ENCODE peak calls at places on chromosomes 4 and X, in nine cellular contexts. One of them, this sample, is unnamed.

GRCh38 chr4:142516686-142517145 is 329.4 kb downstream of the INPP4B start:
- DNase-seq in dorsolateral prefrontal cortex: no peak
- DNase-seq in sigmoid colon: no peak
- DNase-seq in cardiac muscle cell: peak; percentile 55
- DNase-seq in neural progenitor cell: peak; percentile 5
- DNase-seq in fibroblast of lung: peak; percentile 89
- DNase-seq in foreskin keratinocyte: peak; percentile 82
- DNase-seq in psoas muscle: no peak
- DNase-seq in mammary epithelial cell: peak; percentile 55
- DNase-seq in this sample: peak; percentile 30

GRCh38 chr4:168028568-168028967 is 63.8 kb upstream of the ANXA10 start:
- DNase-seq in sigmoid colon: no peak
- DNase-seq in fibroblast of lung: peak; percentile 7
- DNase-seq in neural progenitor cell: no peak
- DNase-seq in mammary epithelial cell: peak; percentile 35
- DNase-seq in cardiac muscle cell: peak; percentile 24
- DNase-seq in dorsolateral prefrontal cortex: no peak
- DNase-seq in foreskin keratinocyte: no peak
- DNase-seq in psoas muscle: no peak
- DNase-seq in this sample: no peak

GRCh38 chr4:114163051-114163450 is 183.6 kb upstream of the ARSJ start:
- DNase-seq in dorsolateral prefrontal cortex: no peak
- DNase-seq in fibroblast of lung: no peak
- DNase-seq in foreskin keratinocyte: no peak
- DNase-seq in mammary epithelial cell: no peak
- DNase-seq in psoas muscle: no peak
- DNase-seq in cardiac muscle cell: no peak
- DNase-seq in sigmoid colon: no peak
- DNase-seq in neural progenitor cell: no peak
- DNase-seq in this sample: no peak

GRCh38 chrX:55057691-55058249 is 17.1 kb upstream of the PAGE2B start:
- DNase-seq in dorsolateral prefrontal cortex: no peak
- DNase-seq in foreskin keratinocyte: no peak
- DNase-seq in cardiac muscle cell: peak; percentile 54
- DNase-seq in fibroblast of lung: peak; percentile 12
- DNase-seq in neural progenitor cell: peak; percentile 26
- DNase-seq in psoas muscle: no peak
- DNase-seq in mammary epithelial cell: peak; percentile 9
- DNase-seq in sigmoid colon: no peak
- DNase-seq in this sample: peak; percentile 6

GRCh38 chr4:181372014-181372413 is 871.2 kb upstream of the TENM3 start:
- DNase-seq in mammary epithelial cell: no peak
- DNase-seq in sigmoid colon: no peak
- DNase-seq in cardiac muscle cell: no peak
- DNase-seq in psoas muscle: no peak
- DNase-seq in fibroblast of lung: no peak
- DNase-seq in neural progenitor cell: peak; percentile 31
- DNase-seq in foreskin keratinocyte: no peak
- DNase-seq in dorsolateral prefrontal cortex: no peak
- DNase-seq in this sample: no peak

GRCh38 chr4:169238445-169238844 is 32.3 kb downstream of the SH3RF1 start:
- DNase-seq in fibroblast of lung: peak; percentile 71
- DNase-seq in foreskin keratinocyte: no peak
- DNase-seq in neural progenitor cell: no peak
- DNase-seq in cardiac muscle cell: peak; percentile 52
- DNase-seq in mammary epithelial cell: peak; percentile 51
- DNase-seq in psoas muscle: no peak
- DNase-seq in sigmoid colon: no peak
- DNase-seq in dorsolateral prefrontal cortex: no peak
- DNase-seq in this sample: no peak

GRCh38 chrX:70461026-70461425 is 16.4 kb downstream of the DLG3 start:
- DNase-seq in psoas muscle: no peak
- DNase-seq in mammary epithelial cell: no peak
- DNase-seq in cardiac muscle cell: no peak
- DNase-seq in neural progenitor cell: no peak
- DNase-seq in dorsolateral prefrontal cortex: no peak
- DNase-seq in foreskin keratinocyte: no peak
- DNase-seq in fibroblast of lung: no peak
- DNase-seq in sigmoid colon: no peak
- DNase-seq in this sample: no peak

GRCh38 chr4:107376293-107376692 is 340.2 kb upstream of the DKK2 start:
- DNase-seq in foreskin keratinocyte: no peak
- DNase-seq in mammary epithelial cell: no peak
- DNase-seq in fibroblast of lung: no peak
- DNase-seq in cardiac muscle cell: no peak
- DNase-seq in psoas muscle: no peak
- DNase-seq in neural progenitor cell: no peak
- DNase-seq in dorsolateral prefrontal cortex: no peak
- DNase-seq in sigmoid colon: no peak
- DNase-seq in this sample: no peak

GRCh38 chr4:101020956-101021355 is 326.4 kb downstream of the PPP3CA start:
- DNase-seq in psoas muscle: no peak
- DNase-seq in sigmoid colon: no peak
- DNase-seq in fibroblast of lung: peak; percentile 81
- DNase-seq in neural progenitor cell: no peak
- DNase-seq in mammary epithelial cell: peak; percentile 66
- DNase-seq in foreskin keratinocyte: peak; percentile 58
- DNase-seq in cardiac muscle cell: peak; percentile 74
- DNase-seq in dorsolateral prefrontal cortex: no peak
- DNase-seq in this sample: peak; percentile 38

GRCh38 chr4:189202869-189203271 is 737.8 kb upstream of the FRG1 start:
- DNase-seq in foreskin keratinocyte: peak; percentile 12
- DNase-seq in neural progenitor cell: no peak
- DNase-seq in sigmoid colon: no peak
- DNase-seq in fibroblast of lung: peak; percentile 20
- DNase-seq in psoas muscle: no peak
- DNase-seq in cardiac muscle cell: peak; percentile 34
- DNase-seq in dorsolateral prefrontal cortex: no peak
- DNase-seq in mammary epithelial cell: peak; percentile 19
- DNase-seq in this sample: peak; percentile 5

GRCh38 chrX:16472345-16472744 is 177.6 kb upstream of the S100G start:
- DNase-seq in sigmoid colon: no peak
- DNase-seq in fibroblast of lung: no peak
- DNase-seq in dorsolateral prefrontal cortex: no peak
- DNase-seq in cardiac muscle cell: no peak
- DNase-seq in psoas muscle: no peak
- DNase-seq in mammary epithelial cell: no peak
- DNase-seq in neural progenitor cell: no peak
- DNase-seq in foreskin keratinocyte: no peak
- DNase-seq in this sample: no peak

GRCh38 chrX:129318375-129318774 is 204.9 kb downstream of the SMARCA1 start:
- DNase-seq in fibroblast of lung: peak; percentile 7
- DNase-seq in mammary epithelial cell: peak; percentile 1
- DNase-seq in psoas muscle: no peak
- DNase-seq in dorsolateral prefrontal cortex: no peak
- DNase-seq in cardiac muscle cell: peak; percentile 32
- DNase-seq in foreskin keratinocyte: no peak
- DNase-seq in sigmoid colon: no peak
- DNase-seq in neural progenitor cell: no peak
- DNase-seq in this sample: peak; percentile 4

GRCh38 chr4:41142946-41143720 is 71.2 kb downstream of the APBB2 start:
- DNase-seq in dorsolateral prefrontal cortex: no peak
- DNase-seq in neural progenitor cell: no peak
- DNase-seq in fibroblast of lung: peak; percentile 97
- DNase-seq in sigmoid colon: peak; percentile 88
- DNase-seq in psoas muscle: peak; percentile 63
- DNase-seq in cardiac muscle cell: peak; percentile 97
- DNase-seq in mammary epithelial cell: peak; percentile 75
- DNase-seq in foreskin keratinocyte: peak; percentile 67
- DNase-seq in this sample: peak; percentile 78

GRCh38 chr4:37780444-37781133 is 45.9 kb upstream of the PGM2 start:
- DNase-seq in sigmoid colon: no peak
- DNase-seq in foreskin keratinocyte: no peak
- DNase-seq in cardiac muscle cell: peak; percentile 58
- DNase-seq in mammary epithelial cell: no peak
- DNase-seq in neural progenitor cell: peak; percentile 11
- DNase-seq in psoas muscle: no peak
- DNase-seq in fibroblast of lung: peak; percentile 19
- DNase-seq in dorsolateral prefrontal cortex: no peak
- DNase-seq in this sample: no peak

GRCh38 chrX:119756926-119757635 is 1.3 kb upstream of the SOWAHD start:
- DNase-seq in fibroblast of lung: no peak
- DNase-seq in psoas muscle: no peak
- DNase-seq in sigmoid colon: no peak
- DNase-seq in neural progenitor cell: no peak
- DNase-seq in dorsolateral prefrontal cortex: no peak
- DNase-seq in cardiac muscle cell: no peak
- DNase-seq in mammary epithelial cell: no peak
- DNase-seq in foreskin keratinocyte: no peak
- DNase-seq in this sample: no peak

GRCh38 chr4:99811850-99812249 is 4.8 kb upstream of the DAPP1 start:
- DNase-seq in foreskin keratinocyte: no peak
- DNase-seq in mammary epithelial cell: peak; percentile 27
- DNase-seq in cardiac muscle cell: peak; percentile 46
- DNase-seq in sigmoid colon: no peak
- DNase-seq in neural progenitor cell: peak; percentile 59
- DNase-seq in dorsolateral prefrontal cortex: no peak
- DNase-seq in fibroblast of lung: peak; percentile 3
- DNase-seq in psoas muscle: no peak
- DNase-seq in this sample: no peak

GRCh38 chrX:10608099-10608498 is 12.3 kb downstream of the MID1 start:
- DNase-seq in fibroblast of lung: peak; percentile 62
- DNase-seq in sigmoid colon: no peak
- DNase-seq in neural progenitor cell: no peak
- DNase-seq in foreskin keratinocyte: no peak
- DNase-seq in dorsolateral prefrontal cortex: no peak
- DNase-seq in cardiac muscle cell: peak; percentile 71
- DNase-seq in mammary epithelial cell: no peak
- DNase-seq in psoas muscle: no peak
- DNase-seq in this sample: no peak

GRCh38 chr4:182145360-182145905 is 97.8 kb upstream of the TENM3 start:
- DNase-seq in psoas muscle: no peak
- DNase-seq in dorsolateral prefrontal cortex: no peak
- DNase-seq in neural progenitor cell: peak; percentile 33
- DNase-seq in fibroblast of lung: peak; percentile 58
- DNase-seq in mammary epithelial cell: peak; percentile 54
- DNase-seq in cardiac muscle cell: peak; percentile 5
- DNase-seq in foreskin keratinocyte: peak; percentile 26
- DNase-seq in sigmoid colon: no peak
- DNase-seq in this sample: peak; percentile 7

GRCh38 chr4:134747108-134747805 is 545.7 kb upstream of the PABPC4L start:
- DNase-seq in foreskin keratinocyte: no peak
- DNase-seq in cardiac muscle cell: no peak
- DNase-seq in neural progenitor cell: no peak
- DNase-seq in sigmoid colon: no peak
- DNase-seq in mammary epithelial cell: no peak
- DNase-seq in dorsolateral prefrontal cortex: no peak
- DNase-seq in fibroblast of lung: peak; percentile 17
- DNase-seq in psoas muscle: no peak
- DNase-seq in this sample: no peak

GRCh38 chr4:82864336-82865001 is 26.5 kb downstream of the SEC31A start:
- DNase-seq in psoas muscle: no peak
- DNase-seq in sigmoid colon: no peak
- DNase-seq in cardiac muscle cell: no peak
- DNase-seq in foreskin keratinocyte: no peak
- DNase-seq in dorsolateral prefrontal cortex: no peak
- DNase-seq in fibroblast of lung: no peak
- DNase-seq in neural progenitor cell: no peak
- DNase-seq in mammary epithelial cell: no peak
- DNase-seq in this sample: no peak

GRCh38 chr4:14059006-14059405 is 431.5 kb upstream of the BOD1L1 start:
- DNase-seq in mammary epithelial cell: peak; percentile 23
- DNase-seq in dorsolateral prefrontal cortex: no peak
- DNase-seq in cardiac muscle cell: peak; percentile 59
- DNase-seq in fibroblast of lung: peak; percentile 13
- DNase-seq in psoas muscle: no peak
- DNase-seq in neural progenitor cell: no peak
- DNase-seq in sigmoid colon: no peak
- DNase-seq in foreskin keratinocyte: no peak
- DNase-seq in this sample: no peak

GRCh38 chr4:174631901-174632758 is 109.8 kb upstream of the HPGD start:
- DNase-seq in sigmoid colon: no peak
- DNase-seq in psoas muscle: no peak
- DNase-seq in neural progenitor cell: peak; percentile 61
- DNase-seq in mammary epithelial cell: peak; percentile 24
- DNase-seq in fibroblast of lung: peak; percentile 33
- DNase-seq in dorsolateral prefrontal cortex: no peak
- DNase-seq in foreskin keratinocyte: no peak
- DNase-seq in cardiac muscle cell: peak; percentile 68
- DNase-seq in this sample: peak; percentile 45

GRCh38 chrX:30570505-30570904 is 7.1 kb downstream of the TASL start:
- DNase-seq in cardiac muscle cell: peak; percentile 32
- DNase-seq in mammary epithelial cell: no peak
- DNase-seq in dorsolateral prefrontal cortex: no peak
- DNase-seq in neural progenitor cell: no peak
- DNase-seq in fibroblast of lung: peak; percentile 2
- DNase-seq in sigmoid colon: no peak
- DNase-seq in psoas muscle: no peak
- DNase-seq in foreskin keratinocyte: no peak
- DNase-seq in this sample: no peak
- TF ChIP-seq CTCF in cardiac muscle cell: peak; percentile 37
- TF ChIP-seq CTCF in mammary epithelial cell: peak; percentile 55
- TF ChIP-seq CTCF in dorsolateral prefrontal cortex: peak; percentile 77
- TF ChIP-seq CTCF in neural progenitor cell: peak; percentile 55
- TF ChIP-seq CTCF in fibroblast of lung: peak; percentile 47
- TF ChIP-seq CTCF in sigmoid colon: no peak
- TF ChIP-seq CTCF in psoas muscle: peak; percentile 69
- TF ChIP-seq CTCF in foreskin keratinocyte: peak; percentile 63
- TF ChIP-seq CTCF in this sample: peak; percentile 36

DNA sequence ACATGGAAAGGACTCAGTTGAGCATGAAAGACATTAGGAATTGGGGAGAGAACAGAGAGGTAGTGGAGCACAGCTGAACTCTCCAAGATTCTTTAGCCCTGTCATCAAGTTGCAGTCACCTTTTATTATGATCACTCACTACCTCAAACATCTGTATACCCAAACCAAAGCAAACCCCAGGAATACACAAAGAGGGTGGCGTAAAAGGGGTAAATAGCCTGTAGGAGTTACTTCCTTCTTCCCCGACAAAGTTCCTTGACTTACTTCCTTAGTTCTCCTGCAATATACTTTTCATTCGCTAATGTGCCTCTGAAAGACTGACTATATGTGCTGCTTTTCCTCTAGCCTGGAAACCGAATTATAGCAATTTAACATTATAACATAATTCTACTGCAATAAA is 159.9 kb downstream of the SPRY1 start:
- DNase-seq in sigmoid colon: no peak
- DNase-seq in neural progenitor cell: no peak
- DNase-seq in dorsolateral prefrontal cortex: no peak
- DNase-seq in fibroblast of lung: no peak
- DNase-seq in cardiac muscle cell: no peak
- DNase-seq in mammary epithelial cell: no peak
- DNase-seq in psoas muscle: no peak
- DNase-seq in foreskin keratinocyte: no peak
- DNase-seq in this sample: no peak
- H3K27ac ChIP-seq in sigmoid colon: no peak overlapping the region
- H3K27ac ChIP-seq in neural progenitor cell: no peak overlapping the region
- H3K27ac ChIP-seq in dorsolateral prefrontal cortex: no peak overlapping the region
- H3K27ac ChIP-seq in fibroblast of lung: no peak overlapping the region
- H3K27ac ChIP-seq in cardiac muscle cell: no peak overlapping the region
- H3K27ac ChIP-seq in mammary epithelial cell: no peak overlapping the region
- H3K27ac ChIP-seq in psoas muscle: peak overlapping the region; percentile 66
- H3K27ac ChIP-seq in foreskin keratinocyte: no peak overlapping the region
- H3K27ac ChIP-seq in this sample: no peak overlapping the region

GRCh38 chr4:32462944-32463343 is 1742.8 kb downstream of the PCDH7 start:
- DNase-seq in cardiac muscle cell: peak; percentile 49
- DNase-seq in mammary epithelial cell: no peak
- DNase-seq in fibroblast of lung: peak; percentile 1
- DNase-seq in neural progenitor cell: peak; percentile 33
- DNase-seq in psoas muscle: no peak
- DNase-seq in foreskin keratinocyte: no peak
- DNase-seq in sigmoid colon: no peak
- DNase-seq in dorsolateral prefrontal cortex: no peak
- DNase-seq in this sample: peak; percentile 2
- TF ChIP-seq CTCF in cardiac muscle cell: peak; percentile 60
- TF ChIP-seq CTCF in mammary epithelial cell: peak; percentile 59
- TF ChIP-seq CTCF in fibroblast of lung: peak; percentile 62
- TF ChIP-seq CTCF in neural progenitor cell: peak; percentile 63
- TF ChIP-seq CTCF in psoas muscle: no peak
- TF ChIP-seq CTCF in foreskin keratinocyte: peak; percentile 64
- TF ChIP-seq CTCF in sigmoid colon: no peak
- TF ChIP-seq CTCF in dorsolateral prefrontal cortex: no peak
- TF ChIP-seq CTCF in this sample: peak; percentile 26

GRCh38 chrX:41900321-41900720 is 23.0 kb downstream of the CASK start:
- DNase-seq in neural progenitor cell: no peak
- DNase-seq in foreskin keratinocyte: no peak
- DNase-seq in psoas muscle: no peak
- DNase-seq in cardiac muscle cell: no peak
- DNase-seq in sigmoid colon: no peak
- DNase-seq in mammary epithelial cell: no peak
- DNase-seq in dorsolateral prefrontal cortex: no peak
- DNase-seq in fibroblast of lung: no peak
- DNase-seq in this sample: no peak
- H3K27ac ChIP-seq in neural progenitor cell: no peak overlapping the region
- H3K27ac ChIP-seq in foreskin keratinocyte: no peak overlapping the region
- H3K27ac ChIP-seq in psoas muscle: no peak overlapping the region
- H3K27ac ChIP-seq in cardiac muscle cell: no peak overlapping the region
- H3K27ac ChIP-seq in sigmoid colon: no peak overlapping the region
- H3K27ac ChIP-seq in mammary epithelial cell: no peak overlapping the region
- H3K27ac ChIP-seq in dorsolateral prefrontal cortex: no peak overlapping the region
- H3K27ac ChIP-seq in fibroblast of lung: no peak overlapping the region
- H3K27ac ChIP-seq in this sample: no peak overlapping the region

This sample was measured in RWPE1.